ENCODE peak calls at places on chromosomes 7 and 10, in four cellular contexts. G is GM23338, A is K562, C is Panc1. H is an unnamed sample.

GRCh38 chr7:158407581-158408331 is 179.9 kb downstream of the PTPRN2 start:
- DNase-seq in A (peak; percentile 67), C (peak; percentile 50), G (peak; percentile 66), H (no peak)

GRCh38 chr7:37947840-37948198 is 27.4 kb downstream of the EPDR1 start:
- DNase-seq in A (no peak), C (no peak), G (peak; percentile 3), H (no peak)

GRCh38 chr10:48608279-48608681 is 3.4 kb upstream of the ARHGAP22 start:
- DNase-seq in A (peak; percentile 73), G (peak; percentile 89), C (peak; percentile 71), H (no peak)

GRCh38 chr10:77173615-77174461 is 463.8 kb downstream of the KCNMA1 start:
- DNase-seq in G (peak; percentile 90), C (no peak), A (peak; percentile 81), H (peak; percentile 67)

GRCh38 chr10:92753865-92754264 is 64.1 kb downstream of the HHEX start:
- DNase-seq in C (no peak), A (peak; percentile 76), G (no peak), H (no peak)

GRCh38 chr7:11486271-11486670 is 345.7 kb downstream of the THSD7A start:
- DNase-seq in G (no peak), C (no peak), A (no peak), H (no peak)

GRCh38 chr7:152909683-152910544 is 150.4 kb downstream of the ACTR3B start:
- DNase-seq in G (no peak), C (no peak), A (no peak), H (no peak)

GRCh38 chr10:28496481-28496961 is 36.4 kb upstream of the WAC start:
- DNase-seq in A (peak; percentile 56), G (no peak), C (no peak), H (no peak)

GRCh38 chr10:87598700-87599099 is 61.0 kb upstream of the PAPSS2 start:
- DNase-seq in G (no peak), C (no peak), A (no peak), H (no peak)

GRCh38 chr7:48518092-48518491 is 346.8 kb downstream of the ABCA13 start:
- DNase-seq in G (no peak), C (no peak), A (no peak), H (no peak)

GRCh38 chr7:119999743-120000475 is 273.1 kb upstream of the KCND2 start:
- DNase-seq in G (no peak), C (no peak), A (no peak), H (no peak)

GRCh38 chr7:20651960-20652544 is 36.6 kb downstream of the ABCB5 start:
- DNase-seq in C (no peak), G (no peak), A (peak; percentile 4), H (no peak)

GRCh38 chr7:78141533-78142281 is 343.1 kb downstream of the PHTF2 start:
- DNase-seq in C (no peak), A (no peak), G (no peak), H (no peak)

GRCh38 chr7:7321681-7322080 is 139.3 kb downstream of the C1GALT1 start:
- DNase-seq in G (no peak), C (no peak), A (no peak), H (peak; percentile 80)

GRCh38 chr7:98051118-98051744 is 55.4 kb upstream of the LMTK2 start:
- DNase-seq in C (no peak), A (peak; percentile 58), G (peak; percentile 96), H (no peak)

GRCh38 chr7:107924841-107925490 is 34.0 kb downstream of the DLD start:
- DNase-seq in C (no peak), G (no peak), A (no peak), H (no peak)

GRCh38 chr7:101165958-101166602 is 711 bp upstream of the VGF start:
- DNase-seq in G (peak; percentile 75), C (no peak), A (peak; percentile 31), H (no peak)

GRCh38 chr10:47362199-47362598 is 14.0 kb downstream of the RBP3 start:
- DNase-seq in C (no peak), G (no peak), A (no peak), H (no peak)

GRCh38 chr10:5450605-5451384 is 38.4 kb downstream of the NET1 start:
- DNase-seq in A (no peak), G (no peak), C (no peak), H (no peak)

GRCh38 chr10:77789016-77789415 is 137.5 kb downstream of the DLG5 start:
- DNase-seq in C (no peak), G (no peak), A (no peak), H (no peak)

GRCh38 chr7:155456772-155457543 is 971 bp upstream of the EN2 start:
- DNase-seq in C (no peak), G (peak; percentile 84), A (peak; percentile 38), H (peak; percentile 19)

GRCh38 chr10:30862486-30862885 is 169.2 kb downstream of the ZNF438 start:
- DNase-seq in A (no peak), G (no peak), C (no peak), H (no peak)

GRCh38 chr7:111108526-111108925 is 17.6 kb downstream of the LRRN3 start:
- DNase-seq in G (no peak), A (no peak), C (no peak), H (no peak)

GRCh38 chr10:71964669-71965515 is 697 bp downstream of the CHST3 start:
- DNase-seq in A (no peak), C (no peak), G (peak; percentile 67), H (peak; percentile 60)

GRCh38 chr10:71962915-71963314 is 1.3 kb upstream of the CHST3 start:
- DNase-seq in C (no peak), G (no peak), A (peak; percentile 72), H (no peak)

GRCh38 chr10:71963351-71963755 is 842 bp upstream of the CHST3 start:
- DNase-seq in C (no peak), G (peak; percentile 35), A (no peak), H (no peak)

GRCh38 chr10:71965623-71966022 is 1.4 kb downstream of the CHST3 start:
- DNase-seq in G (no peak), C (no peak), A (no peak), H (no peak)

DNA sequence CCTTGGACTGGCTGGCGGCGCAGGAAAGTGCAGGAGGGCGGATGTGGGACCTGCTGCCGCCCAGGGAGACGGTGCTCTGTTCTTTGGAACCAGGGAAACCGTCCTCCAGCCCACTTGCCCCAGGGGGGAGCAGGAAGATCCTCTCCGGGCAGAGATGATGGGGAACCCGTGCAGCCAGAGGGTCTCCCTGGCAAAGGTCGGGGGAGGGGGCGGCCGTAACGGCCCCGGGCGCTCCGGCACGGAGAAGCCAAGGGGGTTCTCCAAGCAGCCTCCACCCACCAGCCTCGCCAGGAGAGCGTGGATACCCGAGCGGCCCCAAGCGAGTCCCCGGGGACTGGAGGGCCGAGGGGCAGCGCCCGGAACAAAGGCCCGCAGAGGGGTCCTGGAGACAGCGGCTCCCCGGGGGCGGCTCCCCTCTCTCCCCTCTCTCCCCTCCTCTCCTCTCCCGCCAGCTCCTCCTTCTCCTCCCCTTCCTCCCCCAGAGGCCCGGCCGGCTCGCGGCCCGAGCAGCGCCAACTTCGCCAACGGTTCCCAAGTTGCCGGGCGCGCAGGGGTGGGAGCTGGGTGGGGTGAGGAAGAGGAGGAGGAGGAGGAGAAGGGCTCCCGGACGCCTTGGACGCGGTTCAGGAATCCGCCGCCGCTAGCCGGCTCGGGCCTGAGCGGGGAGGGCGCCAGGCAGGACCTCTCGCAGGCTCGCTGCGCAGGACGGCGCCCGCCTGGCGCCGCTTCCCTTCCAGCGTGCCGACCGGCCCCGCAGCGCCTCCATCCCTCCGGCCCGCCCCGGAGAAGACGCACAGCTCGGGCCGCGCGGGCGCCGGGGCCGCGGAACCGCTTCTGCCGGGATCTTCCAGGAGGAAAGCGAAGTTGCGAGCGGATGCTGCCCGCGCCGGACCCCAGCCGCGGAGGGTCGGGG is at the start of gene CHST3:
- DNase-seq in G (peak; percentile 68), C (no peak), A (no peak), H (peak; percentile 41)
- TF ChIP-seq POLR2AphosphoS5 in G (peak; percentile 58), C (peak; percentile 52), A (no peak), H (peak; percentile 19)

GRCh38 chr10:11178606-11179221 is 161.0 kb downstream of the CELF2 start:
- DNase-seq in C (no peak), A (peak; percentile 96), G (no peak), H (no peak)

GRCh38 chr10:11181996-11182395 is 164.3 kb downstream of the CELF2 start:
- DNase-seq in C (no peak), G (no peak), A (no peak), H (no peak)

GRCh38 chr10:11177926-11178453 is 160.3 kb downstream of the CELF2 start:
- DNase-seq in C (no peak), A (peak; percentile 46), G (no peak), H (no peak)

GRCh38 chr10:11180228-11180627 is 162.6 kb downstream of the CELF2 start:
- DNase-seq in A (peak; percentile 44), G (no peak), C (no peak), H (no peak)

GRCh38 chr10:11179231-11180105 is 161.8 kb downstream of the CELF2 start:
- DNase-seq in A (no peak), C (no peak), G (no peak), H (no peak)
- TF ChIP-seq POLR2AphosphoS5 in A (no peak), C (no peak), G (no peak), H (no peak)

GRCh38 chr10:75294518-75294865 is 58.7 kb upstream of the COMTD1 start:
- DNase-seq in G (peak; percentile 31), C (no peak), A (no peak), H (peak; percentile 29)

GRCh38 chr10:75295901-75296441 is 60.2 kb upstream of the COMTD1 start:
- DNase-seq in G (no peak), A (no peak), C (no peak), H (no peak)

GRCh38 chr10:75294031-75294437 is 58.3 kb upstream of the COMTD1 start:
- DNase-seq in A (no peak), G (no peak), C (no peak), H (no peak)

GRCh38 chr10:75293456-75293840 is 57.7 kb upstream of the COMTD1 start:
- DNase-seq in C (no peak), A (no peak), G (no peak), H (no peak)

DNA sequence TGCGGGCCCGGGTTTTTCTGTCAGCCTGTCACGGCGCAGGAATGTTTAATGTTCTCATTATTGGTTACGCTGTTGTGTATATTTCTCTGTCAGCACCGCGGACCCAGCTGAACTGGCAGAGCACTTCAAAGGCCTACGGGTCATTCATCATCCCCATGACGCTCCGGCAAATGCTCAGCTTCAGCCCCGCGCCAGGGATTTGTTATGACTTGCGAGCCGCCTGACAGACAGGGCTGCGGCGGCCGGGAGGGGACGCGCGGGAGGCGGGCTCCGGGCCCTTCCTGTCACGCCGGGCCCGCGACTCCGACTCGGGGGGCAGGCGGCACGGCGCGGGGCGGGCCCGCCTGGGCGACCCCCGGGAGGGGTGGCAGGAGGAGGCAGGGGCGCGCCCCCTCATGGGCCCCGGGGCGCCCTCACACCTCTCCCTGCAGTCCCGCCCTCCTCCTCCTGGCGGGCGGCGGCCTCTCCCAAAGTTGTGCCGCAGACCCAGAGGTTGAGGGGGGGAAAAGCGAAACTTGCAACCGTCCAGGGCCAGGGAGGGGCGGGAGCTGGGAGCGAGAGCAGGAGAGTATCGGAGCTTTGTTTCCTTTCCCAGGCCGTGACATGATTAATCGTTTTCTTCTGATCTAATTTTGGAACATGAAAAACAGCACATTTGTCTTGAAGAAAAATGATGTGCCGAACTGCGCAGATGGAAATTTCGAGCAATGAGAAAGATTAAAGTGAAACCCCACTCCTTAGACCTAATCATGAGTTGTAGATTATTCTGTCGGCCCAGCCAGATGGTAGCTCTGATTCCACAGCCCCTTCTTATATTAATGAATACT is 59.3 kb upstream of the COMTD1 start:
- DNase-seq in C (no peak), G (peak; percentile 76), A (peak; percentile 82), H (peak; percentile 94)
- TF ChIP-seq POLR2AphosphoS5 in C (no peak), G (no peak), A (no peak), H (peak; percentile 82)

DNA sequence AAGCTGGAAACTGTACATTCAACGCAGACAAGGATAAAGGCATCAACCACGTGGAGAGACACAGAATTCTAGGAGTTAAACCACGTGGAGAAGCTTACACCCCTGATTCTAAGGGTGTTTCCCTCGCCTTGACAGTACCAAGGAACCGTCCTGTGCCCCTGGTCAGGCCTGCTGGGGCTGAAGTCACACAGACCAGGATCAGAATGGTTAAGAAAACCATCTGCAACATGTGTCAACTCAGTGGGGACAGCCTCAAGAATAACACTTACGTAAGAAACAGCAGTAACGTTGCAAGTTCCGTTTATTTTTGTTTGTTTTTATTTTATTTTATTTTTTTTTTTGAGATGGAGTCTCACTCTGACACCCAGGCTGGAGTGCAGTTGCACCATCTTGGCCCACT is 55.6 kb downstream of the CHST15 start:
- DNase-seq in C (no peak), G (no peak), A (no peak), H (no peak)
- TF ChIP-seq POLR2AphosphoS5 in C (no peak), G (no peak), A (no peak), H (no peak)

H was measured in prostate gland.